ENCODE peak calls at places on chromosomes 3 and 15, in ten cellular contexts. U is T-helper 1 cell; E is fibroblast of the aortic adventitia; G is nucleus accumbens; L is HCEC 1CT; T is astrocyte of the spinal cord; O is activated gamma-delta T cell treated with anti-CD3 and anti-CD28 coated beads, Interleukin-2, amount 50 U/mL, for 16 hours; V is activated T-cell treated with anti-CD3 and anti-CD28 coated beads for 24 hours; Z is AG04449; S is IMR-90. P is an unnamed sample.

GRCh38 chr15:35496585-35496984 is 49.4 kb downstream of the DPH6 start:
- DNase-seq in U (no peak), E (no peak), G (no peak), L (no peak), T (no peak), O (no peak), V (no peak), Z (no peak), S (no peak), P (no peak)

GRCh38 chr15:88664151-88664778 is 25.4 kb downstream of the ISG20 start:
- DNase-seq in U (no peak), E (peak; percentile 35), G (no peak), L (peak; percentile 22), T (no peak), O (peak; percentile 31), V (no peak), Z (no peak), S (no peak), P (peak; percentile 28)

GRCh38 chr3:134330895-134331810 is 43.1 kb downstream of the AMOTL2 start:
- DNase-seq in U (no peak), E (peak; percentile 93), G (no peak), L (peak; percentile 86), T (peak; percentile 56), O (no peak), V (no peak), Z (no peak), S (peak; percentile 71), P (peak; percentile 60)

GRCh38 chr15:53384417-53384816 is 375.0 kb downstream of the WDR72 start:
- DNase-seq in U (no peak), E (no peak), G (no peak), L (no peak), T (no peak), O (no peak), V (no peak), Z (no peak), S (no peak), P (no peak)

GRCh38 chr3:123936400-123936799 is 24.6 kb downstream of the CCDC14 start:
- DNase-seq in U (no peak), E (no peak), G (no peak), L (no peak), T (no peak), O (no peak), V (no peak), Z (no peak), S (no peak), P (no peak)

GRCh38 chr3:120438971-120439370 is 11.8 kb downstream of the FSTL1 start:
- DNase-seq in U (no peak), E (peak; percentile 95), G (no peak), L (peak; percentile 62), T (peak; percentile 90), O (no peak), V (no peak), Z (no peak), S (peak; percentile 93), P (peak; percentile 91)

GRCh38 chr15:76866716-76867321 is 38.3 kb downstream of the SCAPER start:
- DNase-seq in U (no peak), E (peak; percentile 69), G (no peak), L (peak; percentile 36), T (peak; percentile 56), O (no peak), V (no peak), Z (peak; percentile 10), S (peak; percentile 58), P (peak; percentile 70)

GRCh38 chr15:28936081-28936480 is 50.3 kb downstream of the APBA2 start:
- DNase-seq in U (no peak), E (no peak), G (peak; percentile 44), L (no peak), T (no peak), O (no peak), V (no peak), Z (no peak), S (no peak), P (no peak)

GRCh38 chr3:52481819-52482521 is 13.2 kb upstream of the STAB1 start:
- DNase-seq in U (no peak), E (no peak), G (no peak), L (peak; percentile 1), T (no peak), O (no peak), V (no peak), Z (no peak), S (peak; percentile 4), P (peak; percentile 45)

GRCh38 chr3:172378439-172378838 is 69.8 kb downstream of the GHSR start:
- DNase-seq in U (no peak), E (no peak), G (no peak), L (no peak), T (no peak), O (no peak), V (no peak), Z (no peak), S (peak; percentile 23), P (no peak)

GRCh38 chr3:53161345-53161819 is 373 bp downstream of the PRKCD start:
- DNase-seq in U (no peak), E (no peak), G (no peak), L (no peak), T (no peak), O (no peak), V (no peak), Z (no peak), S (no peak), P (no peak)

GRCh38 chr3:157573281-157573680 is 70.1 kb upstream of the VEPH1 start:
- DNase-seq in U (no peak), E (peak; percentile 84), G (no peak), L (no peak), T (no peak), O (no peak), V (no peak), Z (peak; percentile 19), S (no peak), P (no peak)

GRCh38 chr3:23600178-23600577 is 205.6 kb upstream of the UBE2E1 start:
- DNase-seq in U (no peak), E (peak; percentile 82), G (no peak), L (peak; percentile 96), T (peak; percentile 85), O (no peak), V (no peak), Z (peak; percentile 79), S (peak; percentile 96), P (peak; percentile 97)

GRCh38 chr15:31101262-31102048 is at the start of gene TRPM1:
- DNase-seq in U (no peak), E (no peak), G (no peak), L (no peak), T (no peak), O (no peak), V (no peak), Z (no peak), S (no peak), P (no peak)

GRCh38 chr15:75227663-75228280 is 26.1 kb downstream of the C15orf39 start:
- DNase-seq in U (no peak), E (no peak), G (no peak), L (no peak), T (no peak), O (no peak), V (no peak), Z (no peak), S (no peak), P (no peak)

GRCh38 chr3:18346097-18346496 is 79.0 kb downstream of the SATB1 start:
- DNase-seq in U (no peak), E (no peak), G (no peak), L (no peak), T (no peak), O (no peak), V (no peak), Z (no peak), S (no peak), P (no peak)

GRCh38 chr3:123383101-123384053 is 65.5 kb downstream of the ADCY5 start:
- DNase-seq in U (no peak), E (peak; percentile 9), G (no peak), L (peak; percentile 65), T (no peak), O (no peak), V (no peak), Z (no peak), S (peak; percentile 62), P (no peak)

GRCh38 chr3:53159415-53160135 is 1.4 kb upstream of the PRKCD start:
- DNase-seq in U (no peak), E (peak; percentile 31), G (no peak), L (no peak), T (no peak), O (no peak), V (no peak), Z (no peak), S (no peak), P (no peak)

GRCh38 chr15:69359724-69360123 is 54.4 kb upstream of the KIF23 start:
- DNase-seq in U (no peak), E (peak; percentile 28), G (no peak), L (peak; percentile 16), T (peak; percentile 11), O (no peak), V (no peak), Z (no peak), S (peak; percentile 60), P (peak; percentile 57)

GRCh38 chr15:68130851-68131250 is 74.3 kb downstream of the CALML4 start:
- DNase-seq in U (no peak), E (no peak), G (no peak), L (no peak), T (no peak), O (no peak), V (no peak), Z (no peak), S (no peak), P (no peak)

GRCh38 chr3:159829056-159829995 is 159.3 kb upstream of the IL12A start:
- DNase-seq in U (no peak), E (peak; percentile 77), G (no peak), L (peak; percentile 86), T (peak; percentile 42), O (no peak), V (no peak), Z (no peak), S (peak; percentile 64), P (peak; percentile 43)

GRCh38 chr3:21672303-21672702 is 78.7 kb downstream of the ZNF385D start:
- DNase-seq in U (no peak), E (peak; percentile 86), G (no peak), L (no peak), T (peak; percentile 92), O (no peak), V (no peak), Z (peak; percentile 47), S (peak; percentile 90), P (peak; percentile 60)

GRCh38 chr15:57045741-57046382 is 127.4 kb downstream of the TCF12 start:
- DNase-seq in U (no peak), E (no peak), G (no peak), L (no peak), T (no peak), O (no peak), V (no peak), Z (no peak), S (no peak), P (no peak)

GRCh38 chr3:153623834-153624233 is 461.8 kb downstream of the RAP2B start:
- DNase-seq in U (no peak), E (no peak), G (no peak), L (no peak), T (no peak), O (no peak), V (no peak), Z (no peak), S (no peak), P (no peak)

GRCh38 chr3:17577795-17578520 is 164.5 kb downstream of the TBC1D5 start:
- DNase-seq in U (no peak), E (peak; percentile 74), G (no peak), L (peak; percentile 45), T (no peak), O (no peak), V (no peak), Z (no peak), S (peak; percentile 4), P (peak; percentile 9)

GRCh38 chr3:54294214-54294613 is 171.9 kb downstream of the CACNA2D3 start:
- DNase-seq in U (no peak), E (no peak), G (no peak), L (no peak), T (no peak), O (no peak), V (no peak), Z (no peak), S (no peak), P (no peak)

GRCh38 chr15:58517252-58517681 is 85.5 kb downstream of the LIPC start:
- DNase-seq in U (no peak), E (no peak), G (no peak), L (no peak), T (no peak), O (no peak), V (no peak), Z (no peak), S (no peak), P (no peak)

GRCh38 chr3:124856687-124857086 is 30.5 kb downstream of the ITGB5 start:
- DNase-seq in U (no peak), E (no peak), G (no peak), L (no peak), T (no peak), O (no peak), V (no peak), Z (no peak), S (no peak), P (no peak)